ENCODE peak calls at places on chromosome 5, in six cellular contexts. U is GM19239, F is fibroblast of mammary gland, L is NCI-H1092 treated with DMSO at 0.1 percent for 48 hours, J is B cell, V is heart left ventricle. N is an unnamed sample.

GRCh38 chr5:6713274-6714181 is at the start of gene TENT4A:
- DNase-seq in V (peak; percentile 46), U (no peak), J (no peak), L (no peak), F (no peak), N (peak; percentile 81)

GRCh38 chr5:151257731-151258715 is 5.0 kb downstream of the GM2A start:
- DNase-seq in U (peak; percentile 36), J (peak; percentile 74), L (no peak), V (no peak), F (peak; percentile 12), N (no peak)

GRCh38 chr5:171984748-171985419 is 21.6 kb downstream of the FBXW11 start:
- DNase-seq in U (no peak), L (no peak), V (no peak), J (no peak), F (peak; percentile 93), N (no peak)

GRCh38 chr5:96338624-96339023 is 94.4 kb downstream of the PCSK1 start:
- DNase-seq in U (no peak), J (no peak), V (no peak), L (no peak), F (peak; percentile 83), N (no peak)

GRCh38 chr5:33282696-33283095 is 158.1 kb upstream of the TARS1 start:
- DNase-seq in U (no peak), F (no peak), V (no peak), L (no peak), J (no peak), N (no peak)

GRCh38 chr5:160269017-160269416 is 39.7 kb downstream of the FABP6 start:
- DNase-seq in J (no peak), F (peak; percentile 84), V (peak; percentile 91), L (no peak), U (no peak), N (peak; percentile 94)

GRCh38 chr5:151825445-151825844 is 53.7 kb downstream of the G3BP1 start:
- DNase-seq in J (peak; percentile 42), L (peak; percentile 49), F (peak; percentile 75), V (peak; percentile 63), U (peak; percentile 23), N (no peak)

GRCh38 chr5:32223972-32224608 is 50.0 kb upstream of the GOLPH3 start:
- DNase-seq in V (no peak), U (no peak), F (peak; percentile 52), J (no peak), L (no peak), N (no peak)

GRCh38 chr5:35213608-35214007 is 16.7 kb downstream of the PRLR start:
- DNase-seq in L (no peak), V (no peak), F (peak; percentile 40), J (no peak), U (no peak), N (no peak)

GRCh38 chr5:133052317-133053175 is 733 bp downstream of the HSPA4 start:
- DNase-seq in F (peak; percentile 53), U (peak; percentile 41), L (peak; percentile 44), V (peak; percentile 49), J (peak; percentile 42), N (peak; percentile 80)

GRCh38 chr5:178449163-178450060 is 140.8 kb downstream of the COL23A1 start:
- DNase-seq in U (no peak), J (no peak), L (no peak), V (peak; percentile 48), F (no peak), N (no peak)

GRCh38 chr5:113487779-113488644 is at the start of gene MCC:
- DNase-seq in J (no peak), F (peak; percentile 86), U (peak; percentile 17), V (peak; percentile 78), L (peak; percentile 68), N (peak; percentile 81)

GRCh38 chr5:138961711-138962110 is 86.6 kb upstream of the LRRTM2 start:
- DNase-seq in V (no peak), L (peak; percentile 40), U (no peak), F (no peak), J (no peak), N (no peak)

GRCh38 chr5:149959406-149960236 is 937 bp upstream of the SLC26A2 start:
- DNase-seq in F (peak; percentile 72), J (peak; percentile 57), U (peak; percentile 40), V (no peak), L (peak; percentile 24), N (no peak)

GRCh38 chr5:36494756-36495637 is 111.4 kb upstream of the SLC1A3 start:
- DNase-seq in J (no peak), V (no peak), L (no peak), F (peak; percentile 74), U (no peak), N (no peak)

GRCh38 chr5:140926903-140927573 is 939 bp downstream of the PCDHAC1 start:
- DNase-seq in F (peak; percentile 10), V (peak; percentile 8), J (no peak), L (peak; percentile 24), U (no peak), N (peak; percentile 64)

GRCh38 chr5:31823477-31823876 is 184.5 kb downstream of the PDZD2 start:
- DNase-seq in L (no peak), V (no peak), F (no peak), J (no peak), U (no peak), N (no peak)

GRCh38 chr5:87243161-87243877 is 24.4 kb upstream of the RASA1 start:
- DNase-seq in J (no peak), L (no peak), V (no peak), U (no peak), F (peak; percentile 86), N (no peak)

GRCh38 chr5:73768-74502 is 18.0 kb upstream of the PLEKHG4B start:
- DNase-seq in V (no peak), U (no peak), L (no peak), J (no peak), F (no peak), N (no peak)

GRCh38 chr5:65027149-65027548 is 258.4 kb downstream of the CWC27 start:
- DNase-seq in J (no peak), U (no peak), V (no peak), L (no peak), F (no peak), N (no peak)

GRCh38 chr5:31844615-31845345 is 205.8 kb downstream of the PDZD2 start:
- DNase-seq in F (no peak), V (no peak), L (no peak), U (no peak), J (no peak), N (no peak)

GRCh38 chr5:57332350-57332749 is 150.3 kb downstream of the ACTBL2 start:
- DNase-seq in F (peak; percentile 63), J (no peak), V (no peak), L (no peak), U (no peak), N (no peak)

GRCh38 chr5:132420706-132421272 is 51.3 kb downstream of the SLC22A5 start:
- DNase-seq in V (no peak), J (peak; percentile 81), L (no peak), U (no peak), F (no peak), N (no peak)

GRCh38 chr5:58545912-58546311 is 37.0 kb upstream of the RAB3C start:
- DNase-seq in J (peak; percentile 68), U (peak; percentile 35), L (no peak), F (no peak), V (no peak), N (no peak)

GRCh38 chr5:54651482-54652076 is 134.0 kb downstream of the SNX18 start:
- DNase-seq in L (peak; percentile 0), J (no peak), U (no peak), V (peak; percentile 80), F (peak; percentile 52), N (peak; percentile 84)

GRCh38 chr5:53130206-53130605 is 20.6 kb upstream of the MOCS2 start:
- DNase-seq in V (no peak), F (peak; percentile 54), J (no peak), L (no peak), U (no peak), N (no peak)

GRCh38 chr5:3006526-3006925 is 255.0 kb upstream of the IRX2 start:
- DNase-seq in F (no peak), V (no peak), L (no peak), J (no peak), U (no peak), N (no peak)

GRCh38 chr5:108642170-108642906 is 105.4 kb upstream of the FER start:
- DNase-seq in F (peak; percentile 73), L (peak; percentile 41), U (peak; percentile 62), V (peak; percentile 61), J (peak; percentile 71), N (no peak)

GRCh38 chr5:149228610-149229297 is 42.9 kb upstream of the AFAP1L1 start:
- DNase-seq in U (no peak), V (peak; percentile 72), L (no peak), F (peak; percentile 93), J (no peak), N (no peak)

GRCh38 chr5:160020969-160021368 is 12.0 kb downstream of the TTC1 start:
- DNase-seq in U (no peak), F (no peak), L (no peak), V (no peak), J (no peak), N (no peak)

GRCh38 chr5:97624861-97625260 is 441.8 kb upstream of the RIOK2 start:
- DNase-seq in V (no peak), F (no peak), L (no peak), J (no peak), U (no peak), N (no peak)

GRCh38 chr5:154466147-154466546 is 11.9 kb downstream of the HAND1 start:
- DNase-seq in J (no peak), V (no peak), F (no peak), U (no peak), L (no peak), N (no peak)

GRCh38 chr5:150640311-150641005 is at the start of gene SYNPO:
- DNase-seq in V (peak; percentile 75), L (no peak), J (no peak), U (no peak), F (peak; percentile 98), N (no peak)

GRCh38 chr5:1648806-1649205 is 125.0 kb upstream of the LPCAT1 start:
- DNase-seq in F (peak; percentile 94), J (peak; percentile 17), V (no peak), U (no peak), L (no peak), N (no peak)

GRCh38 chr5:139696894-139697658 is 48.9 kb downstream of the CXXC5 start:
- DNase-seq in U (no peak), J (no peak), L (no peak), V (peak; percentile 89), F (peak; percentile 81), N (peak; percentile 90)

GRCh38 chr5:168654225-168654624 is 75.1 kb upstream of the PANK3 start:
- DNase-seq in L (no peak), V (no peak), F (peak; percentile 72), U (no peak), J (no peak), N (no peak)

N was measured in Right ventricle myocardium inferior.